ENCODE peak calls at places on chromosomes 4 and X, in ten cellular contexts. T, X, M, K, Z, U, Q, N, J and R are unnamed samples.

GRCh38 chr4:110622841-110623709 is at the start of gene PITX2:
- DNase-seq in U (peak), Z (peak), X (peak), N (peak), J (peak), M (no peak), Q (peak), T (no peak), K (no peak), R (peak)

GRCh38 chr4:119725688-119726330 is 97.2 kb upstream of the PDE5A start:
- DNase-seq in Z (no peak), Q (peak), M (no peak), X (no peak), J (no peak), T (no peak), U (no peak), N (no peak), K (no peak), R (no peak)

GRCh38 chr4:128294464-128294863 is 6.9 kb upstream of the PGRMC2 start:
- DNase-seq in X (no peak), Q (no peak), T (no peak), Z (no peak), M (no peak), N (no peak), U (no peak), K (no peak), J (no peak), R (no peak)

GRCh38 chrX:150087612-150088011 is 149.3 kb upstream of the EOLA2 start:
- DNase-seq in Q (no peak), Z (no peak), T (no peak), X (no peak), U (no peak), K (no peak), N (no peak), M (no peak), J (no peak), R (no peak)

GRCh38 chrX:154534526-154535322 is 11.9 kb downstream of the G6PD start:
- DNase-seq in K (peak), M (peak), Q (peak), U (peak), N (peak), X (peak), Z (peak), J (peak), T (peak), R (peak)

GRCh38 chr4:188976644-188977115 is 837.4 kb downstream of the TRIML1 start:
- DNase-seq in T (no peak), U (no peak), Q (no peak), M (no peak), N (peak), Z (no peak), X (no peak), J (no peak), K (no peak), R (no peak)

GRCh38 chr4:5964030-5964429 is 54.2 kb downstream of the C4orf50 start:
- DNase-seq in M (no peak), Q (no peak), T (no peak), J (no peak), K (no peak), Z (peak), X (peak), N (no peak), U (no peak), R (no peak)

GRCh38 chr4:54099959-54100606 is at the start of gene GSX2:
- DNase-seq in J (no peak), M (no peak), N (no peak), Z (peak), X (no peak), T (no peak), U (no peak), K (no peak), Q (no peak), R (no peak)

GRCh38 chr4:137533855-137534254 is 1.6 kb upstream of the PCDH18 start:
- DNase-seq in U (no peak), M (no peak), T (no peak), Z (no peak), X (no peak), Q (no peak), N (no peak), K (no peak), J (no peak), R (no peak)

GRCh38 chrX:101659601-101660063 is at the start of gene ARMCX2:
- DNase-seq in U (peak), M (no peak), K (peak), J (peak), N (peak), Q (peak), T (peak), X (peak), Z (peak), R (no peak)

GRCh38 chr4:48506716-48507115 is 16.7 kb downstream of the ZAR1 start:
- DNase-seq in M (no peak), Z (no peak), K (no peak), X (no peak), N (no peak), T (no peak), Q (no peak), U (no peak), J (no peak), R (no peak)

GRCh38 chr4:16894406-16894805 is 4.0 kb downstream of the LDB2 start:
- DNase-seq in X (no peak), Z (no peak), Q (no peak), N (no peak), J (no peak), K (no peak), M (no peak), T (no peak), U (no peak), R (no peak)

GRCh38 chr4:30948653-30949052 is 228.5 kb downstream of the PCDH7 start:
- DNase-seq in M (no peak), J (no peak), N (no peak), Z (no peak), U (no peak), Q (no peak), T (no peak), K (no peak), X (no peak), R (no peak)

GRCh38 chrX:21870494-21870893 is 14.7 kb downstream of the YY2 start:
- DNase-seq in T (no peak), Z (no peak), K (no peak), J (no peak), N (no peak), X (no peak), U (no peak), M (no peak), Q (no peak), R (no peak)

GRCh38 chr4:6275898-6276563 is 6.4 kb downstream of the WFS1 start:
- DNase-seq in M (no peak), Z (no peak), U (no peak), T (no peak), J (no peak), K (no peak), N (peak), Q (peak), X (no peak), R (no peak)

GRCh38 chrX:10617186-10617963 is 3.0 kb downstream of the MID1 start:
- DNase-seq in X (no peak), U (no peak), T (no peak), J (no peak), M (no peak), Q (no peak), N (no peak), K (no peak), Z (no peak), R (no peak)

GRCh38 chr4:40662962-40663604 is 33.4 kb upstream of the RBM47 start:
- DNase-seq in U (no peak), T (no peak), M (no peak), X (no peak), K (peak), N (peak), Q (no peak), J (no peak), Z (no peak), R (no peak)

GRCh38 chr4:165761968-165762367 is 111.1 kb upstream of the TLL1 start:
- DNase-seq in J (no peak), N (no peak), K (no peak), X (no peak), U (no peak), M (no peak), T (no peak), Z (no peak), Q (no peak), R (no peak)

GRCh38 chr4:73221734-73222133 is 36.9 kb downstream of the ANKRD17 start:
- DNase-seq in X (no peak), J (no peak), K (no peak), U (no peak), Z (no peak), Q (no peak), N (no peak), T (no peak), M (no peak), R (peak)

GRCh38 chr4:143626134-143626859 is 74.2 kb downstream of the FREM3 start:
- DNase-seq in T (peak), X (peak), Z (peak), K (no peak), N (peak), M (no peak), Q (peak), U (peak), J (peak), R (no peak)

GRCh38 chr4:56552273-56552672 is 46.7 kb downstream of the ARL9 start:
- DNase-seq in U (no peak), X (no peak), K (no peak), T (no peak), M (no peak), Z (no peak), N (no peak), Q (no peak), J (no peak), R (no peak)

GRCh38 chrX:46327229-46328081 is 217.8 kb downstream of the ZNF674 start:
- DNase-seq in M (peak), U (peak), T (no peak), N (peak), Z (no peak), J (peak), Q (peak), X (peak), K (no peak), R (no peak)

GRCh38 chr4:36067116-36067515 is 177.2 kb downstream of the ARAP2 start:
- DNase-seq in U (no peak), X (no peak), T (no peak), M (no peak), J (no peak), Z (no peak), N (no peak), Q (no peak), K (no peak), R (no peak)

DNA sequence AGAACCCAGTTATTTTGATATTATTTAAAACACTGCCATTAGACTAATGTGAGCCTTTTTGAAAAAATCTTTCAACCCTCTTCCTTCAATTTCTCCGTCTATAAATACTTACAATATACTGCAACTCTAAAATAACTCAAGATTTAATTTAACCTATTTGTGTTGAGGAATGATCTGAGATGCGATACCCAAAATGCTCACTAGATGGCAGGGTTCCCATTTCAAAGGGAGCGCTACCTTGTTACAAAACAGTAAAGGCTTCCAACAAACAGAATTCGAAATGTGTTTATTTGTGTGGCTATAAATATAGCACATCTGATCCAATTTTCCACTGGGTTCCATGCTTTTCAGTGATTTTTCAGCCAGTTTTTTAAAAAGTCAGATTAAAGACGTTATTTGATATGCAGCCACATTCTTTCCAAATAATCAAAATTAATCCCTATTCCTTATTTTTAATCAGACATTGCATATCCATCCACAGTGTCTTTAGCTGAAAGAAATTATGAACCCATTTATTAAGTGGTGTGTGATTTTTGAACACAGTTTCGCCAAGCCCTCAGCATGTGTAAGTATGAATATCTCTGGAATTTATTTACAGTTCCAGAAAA is 667.9 kb upstream of the LCORL start:
- DNase-seq in M (peak), J (peak), K (no peak), T (peak), U (peak), N (peak), Z (no peak), X (peak), Q (peak), R (peak)
- TF ChIP-seq POLR2A in M (no peak), J (no peak), K (no peak), T (no peak), U (no peak), N (no peak), Z (no peak), X (no peak), Q (no peak), R (no peak)

DNA sequence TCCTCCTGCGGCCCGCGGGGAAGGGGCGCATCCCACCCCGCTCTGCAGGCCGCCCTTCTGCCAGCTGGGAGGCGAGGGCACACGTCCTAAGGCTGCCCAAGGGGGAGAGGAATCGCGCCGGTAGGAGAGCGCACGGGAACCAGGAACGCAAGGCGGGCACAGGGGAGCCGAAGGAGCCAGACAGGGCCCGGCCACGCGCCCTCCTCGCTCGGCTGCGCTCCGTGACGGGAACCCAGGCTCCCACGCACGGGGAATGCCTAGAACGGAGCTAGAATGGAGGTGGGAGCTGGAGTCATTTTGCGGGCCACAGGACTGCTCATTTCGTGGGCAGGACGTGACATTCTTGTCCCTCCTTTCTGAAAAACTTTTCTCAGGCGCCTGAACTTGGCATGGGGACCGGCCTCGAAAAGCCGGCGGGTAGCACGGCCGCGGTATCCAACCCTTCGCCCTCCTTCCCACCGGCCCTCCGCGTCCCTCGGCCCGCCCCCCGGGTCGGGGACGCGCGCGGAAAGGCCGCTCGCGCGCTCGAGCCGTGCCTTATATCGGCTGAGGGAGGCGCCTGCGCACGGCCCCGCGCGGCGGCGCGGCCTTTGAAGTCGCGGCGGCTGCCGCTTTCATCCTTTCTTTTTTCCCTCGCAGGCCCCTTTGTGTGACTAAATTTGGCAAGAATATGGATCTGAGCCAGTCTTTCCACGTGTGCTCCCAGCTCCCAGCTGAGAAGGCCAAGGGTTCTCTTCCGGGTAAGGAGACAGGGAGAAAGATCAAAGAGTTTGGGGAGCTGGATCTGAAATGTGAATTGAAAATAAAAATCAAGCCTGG is 4.3 kb upstream of the LEF1 start:
- DNase-seq in J (peak), T (peak), X (peak), Z (no peak), M (no peak), N (peak), Q (peak), K (no peak), U (no peak), R (peak)
- TF ChIP-seq POLR2A in J (no peak), T (no peak), X (no peak), Z (no peak), M (no peak), N (peak), Q (no peak), K (no peak), U (no peak), R (no peak)

GRCh38 chr4:105895609-105896460 is 564 bp downstream of the NPNT start:
- DNase-seq in T (no peak), J (peak), K (no peak), X (peak), Q (peak), Z (peak), U (no peak), M (peak), N (peak), R (no peak)
- TF ChIP-seq POLR2A in T (no peak), J (no peak), K (no peak), X (peak), Q (no peak), Z (no peak), U (no peak), M (no peak), N (peak), R (no peak)

DNA sequence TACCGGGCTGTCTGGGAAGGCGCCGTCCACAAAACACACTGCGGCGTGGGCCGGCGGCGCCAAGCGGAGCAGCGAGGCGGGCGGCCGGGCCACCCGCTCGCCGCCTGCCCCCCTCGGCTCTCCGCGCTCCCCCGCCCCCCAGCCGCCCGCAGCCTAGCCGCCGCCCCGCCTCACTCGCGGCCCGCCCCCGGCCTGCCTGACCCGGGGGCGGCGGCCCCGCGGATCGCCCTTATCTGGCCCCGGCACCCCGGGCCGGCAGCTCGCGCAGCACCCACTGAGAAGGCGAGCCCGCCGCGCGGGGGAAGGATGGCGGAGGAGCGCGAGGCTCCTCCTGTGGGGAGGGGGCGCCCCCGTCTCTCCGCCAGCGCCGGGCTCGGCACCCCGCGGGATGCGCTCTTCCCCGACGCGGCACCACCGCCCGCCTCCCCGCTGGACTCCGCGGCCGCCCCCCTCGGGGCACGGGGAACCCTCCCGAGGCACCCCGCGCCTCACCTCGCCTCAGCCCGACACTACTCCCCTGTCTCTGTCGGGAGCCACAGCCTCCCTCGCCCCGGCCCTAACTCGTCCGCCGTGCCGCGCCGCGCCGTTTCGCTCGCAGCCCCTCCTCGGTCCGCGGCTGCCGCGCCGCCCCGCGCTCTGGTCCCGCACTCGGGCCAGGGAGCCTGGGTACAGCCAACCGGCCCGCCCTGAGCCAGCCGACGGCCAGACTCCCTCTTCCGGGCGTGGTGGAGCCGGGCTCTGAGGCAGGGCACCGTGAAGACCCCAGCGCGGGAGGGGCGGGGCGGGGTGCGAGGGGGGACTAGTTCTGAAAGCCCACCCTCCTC is 564 bp downstream of the ATP11C start:
- DNase-seq in U (no peak), J (peak), K (peak), X (peak), N (peak), M (peak), Q (peak), Z (peak), T (peak), R (peak)
- TF ChIP-seq POLR2A in U (no peak), J (no peak), K (peak), X (no peak), N (no peak), M (no peak), Q (no peak), Z (no peak), T (no peak), R (peak)

GRCh38 chrX:41447897-41448296 is 754 bp downstream of the NYX start:
- DNase-seq in X (no peak), T (no peak), U (no peak), J (no peak), Z (no peak), N (no peak), K (no peak), Q (no peak), M (no peak), R (no peak)

GRCh38 chrX:41449138-41449537 is 2.0 kb downstream of the NYX start:
- DNase-seq in X (no peak), J (no peak), K (no peak), N (no peak), Q (no peak), Z (no peak), U (no peak), M (no peak), T (no peak), R (no peak)

GRCh38 chrX:41452972-41453371 is 5.8 kb downstream of the NYX start:
- DNase-seq in U (no peak), J (no peak), N (no peak), Z (no peak), X (no peak), T (no peak), K (no peak), M (no peak), Q (no peak), R (no peak)

GRCh38 chrX:41449615-41450014 is 2.5 kb downstream of the NYX start:
- DNase-seq in Z (no peak), T (peak), X (no peak), N (peak), U (no peak), M (no peak), Q (no peak), K (no peak), J (peak), R (peak)

DNA sequence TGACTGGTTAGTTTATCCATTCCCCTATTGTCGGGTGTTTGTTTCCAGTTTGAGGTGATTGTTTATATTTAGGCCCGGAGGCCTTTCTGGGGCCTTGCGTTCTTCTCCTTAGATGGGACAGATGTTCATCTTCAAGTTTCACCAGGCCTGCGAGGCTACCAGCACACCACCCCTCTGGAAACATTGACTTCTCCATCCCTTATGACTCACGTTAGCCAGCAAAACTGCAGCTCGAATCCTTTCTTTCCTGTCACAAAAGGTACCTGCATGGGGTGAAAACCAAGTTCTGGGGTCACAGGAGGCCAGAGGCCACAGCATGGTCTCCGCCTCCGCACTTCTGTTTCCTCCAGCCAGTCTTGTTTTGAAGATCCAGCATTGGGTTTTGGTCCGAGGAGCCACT is 5.4 kb downstream of the NYX start:
- DNase-seq in X (no peak), U (no peak), Q (no peak), N (no peak), M (no peak), K (no peak), Z (no peak), J (no peak), T (no peak), R (no peak)
- TF ChIP-seq POLR2A in X (no peak), U (no peak), Q (no peak), N (no peak), M (no peak), K (no peak), Z (no peak), J (no peak), T (no peak), R (no peak)

DNA sequence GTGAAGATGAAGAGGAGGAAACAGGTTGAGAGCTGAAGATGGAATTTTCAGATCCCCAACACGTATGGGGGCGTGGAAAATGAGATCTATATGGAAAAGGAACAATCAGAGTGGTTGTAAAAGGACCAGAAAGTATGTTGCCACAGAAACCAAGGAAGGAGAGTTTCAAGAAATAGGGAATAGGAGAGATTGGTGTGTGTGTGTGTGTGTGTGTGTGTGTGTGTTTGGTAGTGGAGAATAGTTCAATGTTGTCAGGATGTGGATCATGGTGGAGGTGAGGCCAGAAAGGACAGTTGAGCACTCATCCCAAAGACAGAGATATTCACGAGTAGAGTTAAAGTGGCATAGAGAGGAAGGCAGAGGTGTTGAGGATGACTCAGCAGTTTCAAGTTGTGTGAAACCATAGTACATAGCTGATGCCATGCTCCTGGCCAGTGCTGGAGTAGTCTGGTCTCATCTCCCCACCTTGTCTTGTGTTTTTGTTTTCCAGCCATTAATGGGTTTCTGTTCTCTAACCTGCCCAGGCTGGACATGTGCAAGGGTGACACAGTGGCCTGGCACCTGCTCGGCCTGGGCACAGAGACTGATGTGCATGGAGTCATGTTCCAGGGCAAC is 36.1 kb downstream of the HEPH start:
- DNase-seq in U (no peak), K (no peak), Q (no peak), M (no peak), J (no peak), Z (no peak), X (no peak), N (no peak), T (no peak), R (peak)
- TF ChIP-seq POLR2A in U (no peak), K (no peak), Q (no peak), M (no peak), J (no peak), Z (no peak), X (no peak), N (no peak), T (no peak), R (no peak)

GRCh38 chrX:13933851-13934250 is 95.8 kb downstream of the GEMIN8 start:
- DNase-seq in J (no peak), X (no peak), U (no peak), N (no peak), M (no peak), T (no peak), K (no peak), Z (no peak), Q (no peak), R (no peak)
- TF ChIP-seq POLR2A in J (no peak), X (no peak), U (no peak), N (no peak), M (no peak), T (no peak), K (no peak), Z (no peak), Q (no peak), R (no peak)